ENCODE peak calls at places on chromosome 2, in four cellular contexts. R is heart right ventricle, X is foreskin fibroblast, T is GM10248. M is an unnamed sample.

GRCh38 chr2:120403261-120403660 is 57.3 kb downstream of the INHBB start:
- DNase-seq in T (no peak), R (no peak), X (no peak), M (no peak)

GRCh38 chr2:68514316-68514929 is 47.0 kb downstream of the APLF start:
- DNase-seq in R (no peak), X (no peak), T (no peak), M (no peak)

GRCh38 chr2:128769457-128770142 is 450.9 kb upstream of the HS6ST1 start:
- DNase-seq in X (no peak), T (no peak), R (no peak), M (no peak)

GRCh38 chr2:216339456-216340279 is 32.6 kb downstream of the MARCHF4 start:
- DNase-seq in T (no peak), R (peak), X (no peak), M (no peak)

GRCh38 chr2:55014962-55015939 is 35.0 kb downstream of the RTN4 start:
- DNase-seq in T (no peak), X (peak), R (peak), M (no peak)

GRCh38 chr2:239601880-239602279 is 201.1 kb upstream of the HDAC4 start:
- DNase-seq in R (no peak), X (no peak), T (no peak), M (peak)

GRCh38 chr2:31476511-31477171 is 62.1 kb upstream of the XDH start:
- DNase-seq in X (peak), T (no peak), R (no peak), M (no peak)

GRCh38 chr2:159788218-159788617 is 9.8 kb downstream of the CD302 start:
- DNase-seq in X (no peak), T (no peak), R (no peak), M (no peak)

GRCh38 chr2:240121190-240121589 is 14.9 kb downstream of the COPS9 start:
- DNase-seq in R (no peak), T (no peak), X (no peak), M (no peak)

GRCh38 chr2:146323564-146323963 is 1521.3 kb upstream of the ACVR2A start:
- DNase-seq in R (no peak), T (no peak), X (no peak), M (no peak)

GRCh38 chr2:65818873-65819451 is 386.6 kb upstream of the SPRED2 start:
- DNase-seq in X (no peak), T (no peak), R (no peak), M (no peak)

GRCh38 chr2:65278450-65279030 is 50.9 kb downstream of the ACTR2 start:
- DNase-seq in R (peak), T (no peak), X (peak), M (no peak)

GRCh38 chr2:171711351-171711750 is 24.1 kb downstream of the DYNC1I2 start:
- DNase-seq in R (no peak), X (no peak), T (no peak), M (no peak)

GRCh38 chr2:605674-606608 is 71.3 kb downstream of the TMEM18 start:
- DNase-seq in R (no peak), X (no peak), T (no peak), M (no peak)

DNA sequence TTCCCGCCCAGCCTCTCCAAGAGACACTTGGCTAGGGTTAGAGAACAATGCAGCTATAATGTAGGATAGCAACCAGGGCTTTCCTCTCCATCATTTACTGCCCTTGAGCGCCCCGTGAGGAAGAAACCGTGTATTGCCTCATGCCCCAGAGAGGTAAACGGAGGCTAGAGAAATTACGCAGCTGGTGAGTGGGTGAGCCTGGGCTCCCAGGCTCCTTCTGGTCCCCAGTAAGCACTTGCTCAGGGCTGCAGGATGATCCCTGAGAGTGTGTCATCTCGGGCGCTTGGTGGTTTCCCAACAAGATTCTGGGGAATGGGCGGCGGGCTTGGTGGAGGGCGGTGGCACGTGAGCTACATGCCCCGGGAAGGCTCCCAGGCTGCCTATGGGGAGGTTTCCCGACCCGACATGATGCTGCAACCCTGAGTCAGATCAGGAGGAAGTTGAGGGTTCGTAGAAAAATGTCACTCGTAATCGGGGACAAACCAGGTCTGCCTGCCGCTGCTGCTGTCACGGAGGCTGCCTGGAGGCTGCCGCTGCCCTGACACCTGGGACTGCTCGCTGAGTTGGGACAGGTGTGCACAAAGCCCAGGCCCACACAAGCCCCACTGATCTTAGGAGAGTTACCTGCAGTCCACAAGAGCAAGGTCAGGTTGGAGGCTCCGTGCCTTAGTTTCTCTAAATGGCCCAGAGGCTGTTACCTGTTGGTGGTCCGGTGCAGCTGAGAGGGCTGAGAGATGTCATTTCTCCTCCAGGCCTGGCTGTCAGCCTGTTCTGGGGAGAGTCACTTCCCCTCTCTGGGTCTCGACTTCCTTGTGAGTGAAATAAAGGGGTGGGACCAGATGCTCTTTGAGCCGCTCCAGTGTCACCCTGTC is at the start of gene GPR55:
- DNase-seq in T (peak), X (no peak), R (no peak), M (peak)
- TF ChIP-seq CTCF in T (peak), X (no peak), R (peak), M (no peak)

GRCh38 chr2:62195421-62196277 is at the start of gene B3GNT2:
- DNase-seq in X (peak), T (peak), R (peak), M (peak)

GRCh38 chr2:62197609-62198236 is 1.8 kb downstream of the B3GNT2 start:
- DNase-seq in R (peak), X (no peak), T (no peak), M (no peak)

GRCh38 chr2:62197017-62197586 is 1.2 kb downstream of the B3GNT2 start:
- DNase-seq in R (no peak), X (no peak), T (peak), M (peak)

GRCh38 chr2:62194558-62195420 is 1.1 kb upstream of the B3GNT2 start:
- DNase-seq in X (no peak), T (no peak), R (no peak), M (no peak)

GRCh38 chr2:62196278-62196901 is 475 bp downstream of the B3GNT2 start:
- DNase-seq in X (no peak), T (peak), R (peak), M (no peak)
- TF ChIP-seq CTCF in X (no peak), T (no peak), R (no peak), M (no peak)

GRCh38 chr2:73827018-73827417 is 1.7 kb upstream of the STAMBP start:
- DNase-seq in X (no peak), R (no peak), T (no peak), M (no peak)
- TF ChIP-seq CTCF in X (peak), R (peak), T (peak), M (no peak)

GRCh38 chr2:27954771-27955384 is 64.3 kb downstream of the BABAM2 start:
- DNase-seq in R (peak), T (no peak), X (peak), M (no peak)
- TF ChIP-seq CTCF in R (peak), T (no peak), X (peak), M (no peak)

GRCh38 chr2:16774980-16775963 is 109.6 kb upstream of the CYRIA start:
- DNase-seq in X (no peak), T (no peak), R (no peak), M (no peak)
- TF ChIP-seq CTCF in X (no peak), T (peak), R (peak), M (no peak)

GRCh38 chr2:185633621-185634020 is 105.0 kb upstream of the FSIP2 start:
- DNase-seq in R (no peak), T (no peak), X (no peak), M (no peak)

GRCh38 chr2:185625604-185626003 is 113.0 kb upstream of the FSIP2 start:
- DNase-seq in X (no peak), R (no peak), T (no peak), M (no peak)

DNA sequence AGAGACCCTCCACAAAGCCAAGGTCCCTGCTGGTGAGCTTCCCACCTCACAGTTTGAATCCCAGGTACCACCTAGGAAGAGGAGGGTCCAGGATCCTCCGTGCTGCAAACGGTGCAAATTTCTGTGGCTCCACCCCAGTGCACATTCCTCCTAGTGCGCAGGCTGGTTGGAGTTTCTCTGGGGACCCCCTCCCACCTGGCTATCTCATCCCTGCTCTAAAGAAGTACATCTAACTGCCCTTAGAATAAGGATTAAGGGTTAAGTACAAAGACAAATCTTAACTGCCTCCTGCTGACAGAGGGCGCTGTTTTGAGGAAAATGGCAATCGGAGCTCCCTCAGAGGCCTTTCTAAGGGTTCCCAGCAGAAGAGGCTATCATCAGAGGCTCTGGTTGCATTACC is 109.6 kb upstream of the FSIP2 start:
- DNase-seq in R (no peak), T (no peak), X (no peak), M (no peak)
- TF ChIP-seq CTCF in R (no peak), T (no peak), X (no peak), M (no peak)

DNA sequence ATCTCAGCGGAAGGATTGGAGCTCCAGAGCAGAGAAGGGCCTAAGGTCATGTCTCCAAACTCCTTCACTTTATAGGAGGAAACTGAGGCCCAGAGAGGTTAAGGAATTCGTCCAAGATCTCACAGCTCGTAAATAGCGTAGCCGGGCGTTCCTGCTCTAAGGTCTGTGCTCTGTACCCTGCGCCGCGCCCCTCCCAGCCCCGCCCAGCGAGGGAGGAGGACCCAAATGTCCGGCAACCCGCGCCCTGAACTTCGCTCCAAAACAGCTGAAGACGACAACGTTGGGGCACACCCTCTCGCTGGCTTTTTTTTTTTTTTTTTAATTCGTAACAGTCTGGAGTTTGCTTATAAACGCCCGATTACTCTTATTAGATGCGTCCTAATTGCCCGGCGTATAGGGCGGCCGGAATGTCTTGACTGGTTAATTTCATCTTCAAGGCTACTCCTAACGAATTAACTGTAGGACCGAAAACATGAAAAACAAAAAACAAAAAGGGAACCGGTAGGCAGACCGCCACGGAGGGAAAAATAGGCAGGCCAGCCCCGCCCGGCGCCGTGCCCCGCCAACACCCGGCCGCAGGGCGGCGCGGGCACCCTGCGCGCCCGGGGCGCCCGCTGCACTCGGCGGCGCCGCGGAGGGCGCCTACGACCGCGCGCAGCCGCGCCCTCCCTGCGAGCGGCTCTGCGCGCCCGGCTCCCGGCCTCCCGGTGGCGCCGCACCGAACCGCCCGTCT is 928 bp upstream of the FOSL2 start:
- DNase-seq in T (peak), X (peak), R (peak), M (no peak)
- TF ChIP-seq CTCF in T (peak), X (no peak), R (no peak), M (no peak)

GRCh38 chr2:24827321-24828261 is 34.4 kb downstream of the CENPO start:
- DNase-seq in T (peak), R (peak), X (peak), M (peak)
- TF ChIP-seq CTCF in T (peak), R (peak), X (peak), M (peak)

DNA sequence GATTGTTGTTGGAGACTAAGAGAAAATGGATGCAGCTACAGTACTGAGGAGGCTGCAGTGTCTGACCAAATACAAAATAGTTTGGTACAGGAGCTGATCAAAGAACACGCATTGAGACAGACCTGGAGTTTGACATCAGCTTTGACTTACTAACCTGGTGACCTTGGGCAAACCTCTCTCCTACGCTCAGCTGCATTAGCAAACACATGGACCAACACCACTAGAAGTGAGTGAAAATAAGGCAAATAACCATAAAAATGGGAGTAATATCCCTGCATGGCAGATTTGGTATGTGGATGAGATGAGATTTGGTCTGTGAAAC is 126.5 kb downstream of the LPIN1 start:
- DNase-seq in R (no peak), X (no peak), T (no peak), M (no peak)
- TF ChIP-seq CTCF in R (no peak), X (no peak), T (no peak), M (no peak)